ENCODE peak calls at places on chromosomes 13 and 19, in ten cellular contexts. One of them, this sample, is unnamed.

GRCh38 chr19:43354305-43354627 is 780 bp downstream of the CD177 start:
- DNase-seq in mucosa of descending colon: no peak
- DNase-seq in left ventricle myocardium inferior: no peak
- DNase-seq in GM23248: no peak
- DNase-seq in endothelial cell of umbilical vein: no peak
- DNase-seq in testis: peak
- DNase-seq in stomach: no peak
- DNase-seq in aorta: no peak
- DNase-seq in lung: no peak
- DNase-seq in cardiac fibroblast: no peak
- DNase-seq in this sample: no peak

GRCh38 chr13:103243495-103243894 is 177.3 kb upstream of the SLC10A2 start:
- DNase-seq in aorta: no peak
- DNase-seq in cardiac fibroblast: no peak
- DNase-seq in testis: no peak
- DNase-seq in left ventricle myocardium inferior: no peak
- DNase-seq in GM23248: no peak
- DNase-seq in endothelial cell of umbilical vein: no peak
- DNase-seq in mucosa of descending colon: no peak
- DNase-seq in stomach: no peak
- DNase-seq in lung: no peak
- DNase-seq in this sample: no peak

GRCh38 chr13:81670048-81670447 is 1329.1 kb upstream of the SPRY2 start:
- DNase-seq in left ventricle myocardium inferior: no peak
- DNase-seq in mucosa of descending colon: no peak
- DNase-seq in aorta: no peak
- DNase-seq in GM23248: no peak
- DNase-seq in lung: no peak
- DNase-seq in cardiac fibroblast: no peak
- DNase-seq in endothelial cell of umbilical vein: no peak
- DNase-seq in testis: no peak
- DNase-seq in stomach: no peak
- DNase-seq in this sample: no peak

GRCh38 chr19:4567584-4568071 is 8.1 kb upstream of the SEMA6B start:
- DNase-seq in stomach: peak
- DNase-seq in cardiac fibroblast: peak
- DNase-seq in mucosa of descending colon: peak
- DNase-seq in lung: peak
- DNase-seq in GM23248: peak
- DNase-seq in left ventricle myocardium inferior: peak
- DNase-seq in testis: peak
- DNase-seq in aorta: peak
- DNase-seq in endothelial cell of umbilical vein: peak
- DNase-seq in this sample: peak

GRCh38 chr13:47094734-47095434 is 198.0 kb upstream of the HTR2A start:
- DNase-seq in endothelial cell of umbilical vein: no peak
- DNase-seq in lung: no peak
- DNase-seq in left ventricle myocardium inferior: no peak
- DNase-seq in mucosa of descending colon: no peak
- DNase-seq in testis: no peak
- DNase-seq in GM23248: no peak
- DNase-seq in cardiac fibroblast: no peak
- DNase-seq in stomach: no peak
- DNase-seq in aorta: no peak
- DNase-seq in this sample: no peak

GRCh38 chr13:73849292-73849691 is 284.9 kb downstream of the KLF12 start:
- DNase-seq in lung: no peak
- DNase-seq in endothelial cell of umbilical vein: peak
- DNase-seq in stomach: no peak
- DNase-seq in mucosa of descending colon: no peak
- DNase-seq in GM23248: peak
- DNase-seq in aorta: no peak
- DNase-seq in left ventricle myocardium inferior: no peak
- DNase-seq in testis: no peak
- DNase-seq in cardiac fibroblast: peak
- DNase-seq in this sample: peak

GRCh38 chr19:17109962-17110598 is 34.5 kb downstream of the MYO9B start:
- DNase-seq in aorta: no peak
- DNase-seq in left ventricle myocardium inferior: peak
- DNase-seq in lung: peak
- DNase-seq in testis: peak
- DNase-seq in stomach: peak
- DNase-seq in mucosa of descending colon: peak
- DNase-seq in endothelial cell of umbilical vein: no peak
- DNase-seq in GM23248: no peak
- DNase-seq in cardiac fibroblast: no peak
- DNase-seq in this sample: no peak

GRCh38 chr19:36420961-36421748 is 2.7 kb upstream of the ZFP82 start:
- DNase-seq in stomach: no peak
- DNase-seq in mucosa of descending colon: no peak
- DNase-seq in testis: peak
- DNase-seq in endothelial cell of umbilical vein: peak
- DNase-seq in left ventricle myocardium inferior: peak
- DNase-seq in cardiac fibroblast: peak
- DNase-seq in GM23248: peak
- DNase-seq in lung: no peak
- DNase-seq in aorta: peak
- DNase-seq in this sample: no peak

GRCh38 chr19:12484371-12485322 is at the start of gene ZNF709:
- DNase-seq in left ventricle myocardium inferior: peak
- DNase-seq in mucosa of descending colon: peak
- DNase-seq in lung: peak
- DNase-seq in endothelial cell of umbilical vein: peak
- DNase-seq in testis: peak
- DNase-seq in GM23248: peak
- DNase-seq in cardiac fibroblast: peak
- DNase-seq in stomach: peak
- DNase-seq in aorta: peak
- DNase-seq in this sample: peak

GRCh38 chr19:12478234-12478941 is 6.2 kb downstream of the ZNF709 start:
- DNase-seq in GM23248: no peak
- DNase-seq in mucosa of descending colon: no peak
- DNase-seq in left ventricle myocardium inferior: no peak
- DNase-seq in aorta: no peak
- DNase-seq in lung: no peak
- DNase-seq in testis: no peak
- DNase-seq in endothelial cell of umbilical vein: no peak
- DNase-seq in cardiac fibroblast: no peak
- DNase-seq in stomach: no peak
- DNase-seq in this sample: no peak

GRCh38 chr19:12482505-12482886 is 2.1 kb downstream of the ZNF709 start:
- DNase-seq in GM23248: peak
- DNase-seq in mucosa of descending colon: no peak
- DNase-seq in lung: no peak
- DNase-seq in aorta: no peak
- DNase-seq in stomach: no peak
- DNase-seq in endothelial cell of umbilical vein: no peak
- DNase-seq in testis: no peak
- DNase-seq in left ventricle myocardium inferior: no peak
- DNase-seq in cardiac fibroblast: no peak
- DNase-seq in this sample: no peak

GRCh38 chr19:12484011-12484370 is 625 bp downstream of the ZNF709 start:
- DNase-seq in lung: no peak
- DNase-seq in mucosa of descending colon: no peak
- DNase-seq in aorta: no peak
- DNase-seq in cardiac fibroblast: peak
- DNase-seq in endothelial cell of umbilical vein: no peak
- DNase-seq in stomach: no peak
- DNase-seq in left ventricle myocardium inferior: no peak
- DNase-seq in GM23248: no peak
- DNase-seq in testis: no peak
- DNase-seq in this sample: no peak

GRCh38 chr19:12481781-12482504 is 2.7 kb downstream of the ZNF709 start:
- DNase-seq in cardiac fibroblast: no peak
- DNase-seq in stomach: no peak
- DNase-seq in aorta: no peak
- DNase-seq in testis: no peak
- DNase-seq in endothelial cell of umbilical vein: no peak
- DNase-seq in left ventricle myocardium inferior: no peak
- DNase-seq in GM23248: no peak
- DNase-seq in lung: no peak
- DNase-seq in mucosa of descending colon: no peak
- DNase-seq in this sample: no peak
- H3K4me3 ChIP-seq in cardiac fibroblast: no peak
- H3K4me3 ChIP-seq in stomach: no peak
- H3K4me3 ChIP-seq in aorta: no peak
- H3K4me3 ChIP-seq in testis: no peak
- H3K4me3 ChIP-seq in endothelial cell of umbilical vein: no peak
- H3K4me3 ChIP-seq in left ventricle myocardium inferior: no peak
- H3K4me3 ChIP-seq in GM23248: no peak
- H3K4me3 ChIP-seq in lung: no peak
- H3K4me3 ChIP-seq in mucosa of descending colon: no peak
- H3K4me3 ChIP-seq in this sample: no peak

DNA sequence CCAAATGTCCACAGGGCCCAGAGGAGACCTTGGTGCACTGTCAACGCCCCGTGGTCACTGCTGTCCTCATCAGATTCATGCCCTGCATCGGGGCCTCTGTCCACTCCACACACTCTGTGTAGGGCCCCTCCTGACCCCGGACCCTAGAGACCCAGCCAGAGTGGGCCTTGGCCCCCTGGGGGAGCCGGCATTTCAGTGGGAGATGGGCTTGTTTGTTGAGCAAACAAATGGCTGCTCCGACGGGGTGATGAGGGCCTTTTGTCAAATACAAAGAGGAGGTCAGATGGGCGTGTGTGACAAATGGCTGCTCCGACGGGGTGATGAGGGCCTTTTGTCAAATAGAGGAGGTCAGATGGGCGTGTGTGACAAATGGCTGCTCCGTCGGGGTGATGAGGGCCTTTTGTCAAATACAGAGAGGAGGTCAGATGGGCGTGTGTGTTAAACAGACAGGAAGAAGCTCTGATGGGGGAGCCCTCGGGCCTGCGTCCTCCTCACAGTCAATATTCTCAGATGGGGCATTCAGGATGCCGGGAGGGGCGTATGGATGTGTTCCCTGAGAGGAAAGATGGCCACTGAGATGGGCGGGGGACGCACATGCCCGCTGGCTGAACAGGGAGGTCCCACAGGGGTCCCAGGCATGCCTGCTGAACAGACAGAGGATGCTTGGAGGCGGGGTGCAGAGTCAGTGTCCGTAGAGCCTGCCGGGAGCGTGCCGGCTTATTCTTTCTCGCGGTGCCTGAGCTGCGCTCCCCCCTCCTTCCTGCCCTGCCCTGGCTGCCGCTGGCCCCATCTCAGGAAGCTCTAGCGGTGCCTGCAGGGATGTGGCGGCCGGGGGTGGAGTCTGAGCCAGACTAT is 36.3 kb downstream of the SMIM24 start:
- DNase-seq in testis: peak
- DNase-seq in mucosa of descending colon: no peak
- DNase-seq in aorta: peak
- DNase-seq in endothelial cell of umbilical vein: peak
- DNase-seq in stomach: no peak
- DNase-seq in left ventricle myocardium inferior: peak
- DNase-seq in GM23248: peak
- DNase-seq in cardiac fibroblast: peak
- DNase-seq in lung: no peak
- DNase-seq in this sample: no peak
- H3K4me3 ChIP-seq in testis: no peak
- H3K4me3 ChIP-seq in mucosa of descending colon: no peak
- H3K4me3 ChIP-seq in aorta: no peak
- H3K4me3 ChIP-seq in endothelial cell of umbilical vein: no peak
- H3K4me3 ChIP-seq in stomach: no peak
- H3K4me3 ChIP-seq in left ventricle myocardium inferior: peak
- H3K4me3 ChIP-seq in GM23248: no peak
- H3K4me3 ChIP-seq in cardiac fibroblast: no peak
- H3K4me3 ChIP-seq in lung: no peak
- H3K4me3 ChIP-seq in this sample: no peak

GRCh38 chr13:44574466-44574855 is 1.7 kb downstream of the TSC22D1 start:
- DNase-seq in GM23248: peak
- DNase-seq in endothelial cell of umbilical vein: no peak
- DNase-seq in mucosa of descending colon: no peak
- DNase-seq in testis: no peak
- DNase-seq in lung: no peak
- DNase-seq in aorta: no peak
- DNase-seq in left ventricle myocardium inferior: no peak
- DNase-seq in cardiac fibroblast: peak
- DNase-seq in stomach: no peak
- DNase-seq in this sample: no peak

GRCh38 chr13:44575741-44576395 is at the start of gene TSC22D1:
- DNase-seq in testis: peak
- DNase-seq in GM23248: peak
- DNase-seq in lung: peak
- DNase-seq in stomach: peak
- DNase-seq in endothelial cell of umbilical vein: peak
- DNase-seq in aorta: peak
- DNase-seq in cardiac fibroblast: peak
- DNase-seq in mucosa of descending colon: peak
- DNase-seq in left ventricle myocardium inferior: peak
- DNase-seq in this sample: peak

GRCh38 chr13:44575035-44575434 is 1.1 kb downstream of the TSC22D1 start:
- DNase-seq in lung: no peak
- DNase-seq in cardiac fibroblast: no peak
- DNase-seq in aorta: no peak
- DNase-seq in stomach: no peak
- DNase-seq in GM23248: no peak
- DNase-seq in left ventricle myocardium inferior: no peak
- DNase-seq in endothelial cell of umbilical vein: no peak
- DNase-seq in testis: no peak
- DNase-seq in mucosa of descending colon: no peak
- DNase-seq in this sample: no peak

GRCh38 chr13:44573790-44574465 is 2.2 kb downstream of the TSC22D1 start:
- DNase-seq in GM23248: peak
- DNase-seq in endothelial cell of umbilical vein: peak
- DNase-seq in lung: no peak
- DNase-seq in aorta: no peak
- DNase-seq in testis: no peak
- DNase-seq in left ventricle myocardium inferior: no peak
- DNase-seq in cardiac fibroblast: peak
- DNase-seq in mucosa of descending colon: no peak
- DNase-seq in stomach: peak
- DNase-seq in this sample: peak

GRCh38 chr13:44573071-44573470 is 3.1 kb downstream of the TSC22D1 start:
- DNase-seq in left ventricle myocardium inferior: no peak
- DNase-seq in endothelial cell of umbilical vein: no peak
- DNase-seq in stomach: no peak
- DNase-seq in aorta: no peak
- DNase-seq in testis: no peak
- DNase-seq in GM23248: peak
- DNase-seq in mucosa of descending colon: no peak
- DNase-seq in cardiac fibroblast: no peak
- DNase-seq in lung: no peak
- DNase-seq in this sample: no peak
- H3K4me3 ChIP-seq in left ventricle myocardium inferior: peak
- H3K4me3 ChIP-seq in endothelial cell of umbilical vein: peak
- H3K4me3 ChIP-seq in stomach: peak
- H3K4me3 ChIP-seq in aorta: peak
- H3K4me3 ChIP-seq in testis: no peak
- H3K4me3 ChIP-seq in GM23248: peak
- H3K4me3 ChIP-seq in mucosa of descending colon: no peak
- H3K4me3 ChIP-seq in cardiac fibroblast: no peak
- H3K4me3 ChIP-seq in lung: peak
- H3K4me3 ChIP-seq in this sample: no peak

GRCh38 chr19:41328818-41329220 is 18.8 kb downstream of the CCDC97 start:
- DNase-seq in aorta: no peak
- DNase-seq in lung: no peak
- DNase-seq in cardiac fibroblast: no peak
- DNase-seq in GM23248: no peak
- DNase-seq in stomach: no peak
- DNase-seq in left ventricle myocardium inferior: no peak
- DNase-seq in testis: no peak
- DNase-seq in endothelial cell of umbilical vein: peak
- DNase-seq in mucosa of descending colon: no peak
- DNase-seq in this sample: no peak

GRCh38 chr19:41325947-41326706 is 16.2 kb downstream of the CCDC97 start:
- DNase-seq in stomach: no peak
- DNase-seq in mucosa of descending colon: peak
- DNase-seq in aorta: no peak
- DNase-seq in testis: no peak
- DNase-seq in left ventricle myocardium inferior: no peak
- DNase-seq in endothelial cell of umbilical vein: peak
- DNase-seq in lung: no peak
- DNase-seq in cardiac fibroblast: no peak
- DNase-seq in GM23248: peak
- DNase-seq in this sample: peak

GRCh38 chr19:41327499-41328156 is 17.7 kb downstream of the CCDC97 start:
- DNase-seq in lung: peak
- DNase-seq in cardiac fibroblast: no peak
- DNase-seq in stomach: peak
- DNase-seq in aorta: peak
- DNase-seq in mucosa of descending colon: peak
- DNase-seq in endothelial cell of umbilical vein: peak
- DNase-seq in GM23248: peak
- DNase-seq in left ventricle myocardium inferior: peak
- DNase-seq in testis: no peak
- DNase-seq in this sample: peak

GRCh38 chr19:41327076-41327475 is 17.1 kb downstream of the CCDC97 start:
- DNase-seq in aorta: no peak
- DNase-seq in testis: no peak
- DNase-seq in left ventricle myocardium inferior: no peak
- DNase-seq in mucosa of descending colon: no peak
- DNase-seq in lung: no peak
- DNase-seq in endothelial cell of umbilical vein: no peak
- DNase-seq in stomach: no peak
- DNase-seq in cardiac fibroblast: no peak
- DNase-seq in GM23248: no peak
- DNase-seq in this sample: no peak

DNA sequence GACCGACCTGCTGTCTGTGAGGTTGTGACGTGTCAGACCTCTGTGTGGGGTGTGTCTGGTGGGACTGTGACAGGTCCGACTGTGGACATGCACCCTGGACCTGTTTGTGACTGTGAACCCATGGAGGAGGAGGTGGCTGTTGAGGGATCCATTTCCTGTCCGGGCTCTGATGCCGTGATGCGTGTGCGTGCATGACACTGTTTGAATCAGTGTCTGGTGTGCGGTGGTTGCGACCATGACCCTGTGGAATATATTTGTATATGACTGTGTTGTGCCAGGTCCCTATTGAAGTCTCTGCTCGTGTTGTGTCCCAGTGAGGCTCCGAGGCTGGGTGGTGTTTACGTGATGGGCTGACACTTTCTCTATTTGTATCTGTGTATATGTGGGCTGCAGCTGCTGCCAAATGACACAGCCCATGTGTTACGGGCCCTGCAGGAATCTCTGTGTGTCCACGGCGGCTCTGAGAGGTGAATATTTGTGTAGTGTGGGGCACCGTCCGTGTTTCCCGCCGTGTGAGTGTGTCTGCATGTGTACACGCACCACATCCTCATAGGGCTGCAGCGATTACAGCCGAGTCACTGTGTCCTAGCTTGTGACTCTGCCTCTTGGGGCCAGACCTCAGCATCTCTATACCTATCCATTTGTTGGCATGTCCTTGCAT is 18.3 kb downstream of the CCDC97 start:
- DNase-seq in cardiac fibroblast: no peak
- DNase-seq in lung: no peak
- DNase-seq in endothelial cell of umbilical vein: peak
- DNase-seq in GM23248: no peak
- DNase-seq in stomach: no peak
- DNase-seq in left ventricle myocardium inferior: no peak
- DNase-seq in mucosa of descending colon: peak
- DNase-seq in testis: no peak
- DNase-seq in aorta: no peak
- DNase-seq in this sample: peak
- H3K4me3 ChIP-seq in cardiac fibroblast: no peak
- H3K4me3 ChIP-seq in lung: no peak
- H3K4me3 ChIP-seq in endothelial cell of umbilical vein: no peak
- H3K4me3 ChIP-seq in GM23248: no peak
- H3K4me3 ChIP-seq in stomach: peak
- H3K4me3 ChIP-seq in left ventricle myocardium inferior: peak
- H3K4me3 ChIP-seq in mucosa of descending colon: no peak
- H3K4me3 ChIP-seq in testis: no peak
- H3K4me3 ChIP-seq in aorta: no peak
- H3K4me3 ChIP-seq in this sample: no peak

This sample was measured in SJSA1.